ENCODE peak calls at places on chromosome 20, in seven cellular contexts. U is endothelial cell; J is kidney; L is SW480; D is activated naive CD4-positive, alpha-beta T cell treated with Interleukin-2 at 50 U/mL for 16 hours; P is stomach; N is naive B cell. A is an unnamed sample.

GRCh38 chr20:24421071-24421470 is 48.4 kb upstream of the SYNDIG1 start:
- DNase-seq in J (peak), L (no peak), N (no peak), U (no peak), D (no peak), P (no peak), A (no peak)

GRCh38 chr20:61218886-61219480 is 33.1 kb upstream of the CDH4 start:
- DNase-seq in P (no peak), N (no peak), U (no peak), D (no peak), L (peak), J (no peak), A (no peak)

GRCh38 chr20:62263396-62263795 is 25.1 kb downstream of the OSBPL2 start:
- DNase-seq in L (no peak), P (no peak), D (no peak), J (no peak), N (no peak), U (no peak), A (no peak)

GRCh38 chr20:63926298-63926697 is 29.9 kb downstream of the UCKL1 start:
- DNase-seq in U (no peak), N (no peak), P (no peak), J (no peak), L (no peak), D (no peak), A (no peak)

GRCh38 chr20:46341374-46342044 is 33.2 kb upstream of the CDH22 start:
- DNase-seq in P (no peak), U (no peak), N (no peak), D (no peak), L (no peak), J (no peak), A (no peak)

GRCh38 chr20:1185316-1185741 is 548 bp upstream of the TMEM74B start:
- DNase-seq in L (peak), D (no peak), J (no peak), P (no peak), U (peak), N (no peak), A (no peak)

GRCh38 chr20:43658723-43659419 is 8.0 kb upstream of the MYBL2 start:
- DNase-seq in U (no peak), L (no peak), P (no peak), N (no peak), J (no peak), D (no peak), A (no peak)

GRCh38 chr20:11267762-11268335 is 594.0 kb upstream of the JAG1 start:
- DNase-seq in U (no peak), D (no peak), J (peak), L (no peak), P (no peak), N (no peak), A (no peak)

GRCh38 chr20:46850896-46851295 is 43.7 kb upstream of the EYA2 start:
- DNase-seq in P (no peak), L (no peak), J (no peak), N (no peak), U (no peak), D (no peak), A (no peak)

A was measured in effector CD4-positive, alpha-beta T cell.